ENCODE peak calls at places on chromosomes 6 and 20, in four cellular contexts. I, M, Y and D are unnamed samples.

GRCh38 chr6:81777586-81778268 is 25.2 kb upstream of the TENT5A start:
- DNase-seq in I (no peak), M (no peak), Y (no peak), D (no peak)

GRCh38 chr6:85449388-85449817 is 480 bp upstream of the NT5E start:
- DNase-seq in I (peak; percentile 70), M (no peak), Y (peak; percentile 52), D (peak; percentile 35)

GRCh38 chr6:95383878-95384277 is 193.5 kb upstream of the MANEA start:
- DNase-seq in I (no peak), M (no peak), Y (no peak), D (no peak)

GRCh38 chr6:81511423-81511822 is 241.1 kb downstream of the TENT5A start:
- DNase-seq in I (no peak), M (no peak), Y (no peak), D (no peak)

GRCh38 chr20:24875078-24875477 is 74.0 kb upstream of the CST7 start:
- DNase-seq in I (no peak), M (no peak), Y (no peak), D (no peak)

GRCh38 chr20:14288341-14289330 is 48.8 kb downstream of the FLRT3 start:
- DNase-seq in I (no peak), M (no peak), Y (no peak), D (peak; percentile 0)

GRCh38 chr20:19251506-19251905 is 39.1 kb downstream of the SLC24A3 start:
- DNase-seq in I (no peak), M (no peak), Y (no peak), D (no peak)

GRCh38 chr6:55176958-55177357 is 2.6 kb downstream of the HCRTR2 start:
- DNase-seq in I (no peak), M (no peak), Y (no peak), D (no peak)

GRCh38 chr6:169589293-169589692 is 112.5 kb downstream of the WDR27 start:
- DNase-seq in I (no peak), M (no peak), Y (peak; percentile 27), D (no peak)

GRCh38 chr6:90401933-90402830 is 105.5 kb upstream of the BACH2 start:
- DNase-seq in I (no peak), M (no peak), Y (no peak), D (no peak)

GRCh38 chr6:107698146-107698545 is 126.0 kb downstream of the SCML4 start:
- DNase-seq in I (no peak), M (no peak), Y (no peak), D (peak; percentile 12)

GRCh38 chr6:157273756-157274088 is 49.6 kb downstream of the TMEM242 start:
- DNase-seq in I (peak; percentile 40), M (peak; percentile 56), Y (no peak), D (peak; percentile 53)

GRCh38 chr6:305371-306206 is 13.3 kb downstream of the DUSP22 start:
- DNase-seq in I (no peak), M (peak; percentile 15), Y (no peak), D (no peak)

GRCh38 chr6:53803081-53803860 is 8.5 kb downstream of the LRRC1 start:
- DNase-seq in I (no peak), M (no peak), Y (no peak), D (no peak)

GRCh38 chr6:98769546-98769945 is 64.8 kb upstream of the POU3F2 start:
- DNase-seq in I (no peak), M (no peak), Y (no peak), D (peak; percentile 2)

GRCh38 chr6:151822252-151823111 is 15.0 kb downstream of the ESR1 start:
- DNase-seq in I (no peak), M (no peak), Y (no peak), D (no peak)

GRCh38 chr6:37456816-37457560 is 24.0 kb downstream of the CMTR1 start:
- DNase-seq in I (no peak), M (no peak), Y (no peak), D (peak; percentile 53)

GRCh38 chr6:153150767-153151440 is 19.8 kb upstream of the RGS17 start:
- DNase-seq in I (no peak), M (no peak), Y (no peak), D (no peak)

GRCh38 chr6:1190361-1190760 is 121.5 kb upstream of the FOXQ1 start:
- DNase-seq in I (no peak), M (no peak), Y (peak; percentile 89), D (peak; percentile 52)

GRCh38 chr6:26215200-26216014 is 128.2 kb downstream of the HFE start:
- DNase-seq in I (no peak), M (no peak), Y (peak; percentile 23), D (no peak)
- TF ChIP-seq POLR2A in I (no peak), M (no peak), Y (no peak), D (no peak)

GRCh38 chr6:137121401-137121997 is 51.9 kb downstream of the IL22RA2 start:
- DNase-seq in I (no peak), M (no peak), Y (no peak), D (no peak)
- TF ChIP-seq POLR2A in I (no peak), M (no peak), Y (no peak), D (no peak)

DNA sequence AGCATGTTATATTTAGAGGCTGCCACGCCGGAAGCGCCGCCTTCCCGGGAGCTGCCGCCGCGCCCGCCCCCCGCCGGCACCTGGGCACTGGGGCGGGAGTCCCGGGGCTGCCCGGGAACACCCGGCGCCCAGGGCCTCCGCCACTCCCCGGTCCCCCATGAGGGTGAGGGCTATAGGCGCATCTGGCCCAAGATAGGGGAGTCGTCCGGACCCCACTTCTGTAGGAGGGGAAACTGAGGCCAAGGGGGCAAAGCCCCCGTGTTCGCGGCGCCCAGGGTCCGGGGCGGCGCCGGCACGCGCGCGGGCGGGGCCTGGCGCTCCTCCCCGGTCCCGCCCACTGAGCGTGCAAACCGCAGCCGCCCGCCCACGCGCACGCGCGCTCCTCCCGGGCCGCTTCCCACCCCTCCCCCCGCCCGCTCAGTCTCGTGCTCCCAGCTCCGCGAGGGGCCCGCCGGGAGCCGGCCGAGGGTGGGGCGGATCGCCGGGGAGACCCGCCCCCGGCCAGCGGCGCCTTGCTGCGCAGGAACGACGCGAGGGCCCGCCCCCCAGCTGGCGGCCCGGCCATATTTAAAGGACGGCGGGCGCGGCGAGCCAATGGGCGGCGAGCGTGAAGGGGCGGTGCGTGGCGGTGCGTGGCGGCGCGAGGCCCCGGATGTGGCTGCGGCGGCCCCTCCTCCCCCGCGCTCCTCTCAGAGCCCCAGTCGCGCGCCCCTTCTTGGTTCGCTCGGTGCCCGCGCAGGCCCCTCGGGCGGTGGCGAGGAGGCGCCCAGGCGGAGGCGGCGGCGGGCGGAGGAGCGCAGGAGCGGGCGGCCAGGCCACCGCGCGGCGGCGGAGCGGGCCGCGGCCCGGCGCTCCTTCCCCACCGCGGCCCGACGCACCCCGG is at the start of gene LSM14B:
- DNase-seq in I (peak; percentile 96), M (peak; percentile 96), Y (peak; percentile 97), D (peak; percentile 93)
- TF ChIP-seq POLR2A in I (no peak), M (no peak), Y (peak; percentile 47), D (peak; percentile 56)

GRCh38 chr6:32968093-32968769 is at the start of gene BRD2:
- DNase-seq in I (peak; percentile 95), M (peak; percentile 95), Y (peak; percentile 94), D (peak; percentile 75)

GRCh38 chr6:32971245-32971580 is 2.8 kb downstream of the BRD2 start:
- DNase-seq in I (no peak), M (no peak), Y (no peak), D (no peak)

GRCh38 chr6:32970413-32971244 is 2.2 kb downstream of the BRD2 start:
- DNase-seq in I (peak; percentile 90), M (peak; percentile 87), Y (peak; percentile 90), D (peak; percentile 38)

GRCh38 chr6:32968770-32969684 is 633 bp downstream of the BRD2 start:
- DNase-seq in I (peak; percentile 83), M (peak; percentile 74), Y (peak; percentile 73), D (peak; percentile 45)

GRCh38 chr6:32969685-32970412 is 1.5 kb downstream of the BRD2 start:
- DNase-seq in I (peak; percentile 86), M (peak; percentile 69), Y (peak; percentile 76), D (peak; percentile 35)
- TF ChIP-seq POLR2A in I (no peak), M (peak; percentile 21), Y (no peak), D (no peak)

GRCh38 chr6:11381801-11382513 is 149.5 kb upstream of the NEDD9 start:
- DNase-seq in I (no peak), M (peak; percentile 75), Y (peak; percentile 40), D (no peak)
- TF ChIP-seq POLR2A in I (no peak), M (peak; percentile 56), Y (no peak), D (no peak)

GRCh38 chr6:28141500-28142329 is at the start of gene ZKSCAN8:
- DNase-seq in I (peak; percentile 95), M (peak; percentile 90), Y (peak; percentile 85), D (peak; percentile 83)
- TF ChIP-seq POLR2A in I (no peak), M (peak; percentile 48), Y (no peak), D (peak; percentile 60)

GRCh38 chr6:36094786-36095496 is 35.4 kb upstream of the MAPK13 start:
- DNase-seq in I (peak; percentile 91), M (peak; percentile 86), Y (peak; percentile 84), D (peak; percentile 44)
- TF ChIP-seq POLR2A in I (no peak), M (no peak), Y (no peak), D (no peak)